ENCODE peak calls at places on chromosome 19, in seven cellular contexts. B is AG04450, N is fibroblast of mammary gland, M is IMR-90, I is GM23338, Z is colonic mucosa, V is GM23248. L is an unnamed sample.
A peak's percentile ranks its signal among the peaks of the same experiment; 100 is the strongest.

GRCh38 chr19:54029930-54030490 is 33.7 kb downstream of the VSTM1 start:
- DNase-seq in B (no peak), N (peak; percentile 67), M (peak; percentile 54), I (peak; percentile 95), Z (peak; percentile 62), V (peak; percentile 71), L (peak; percentile 28)

GRCh38 chr19:55673465-55673864 is 1.6 kb upstream of the EPN1 start:
- DNase-seq in B (no peak), N (no peak), M (no peak), I (no peak), Z (no peak), V (no peak), L (no peak)

GRCh38 chr19:21128901-21129698 is 12.7 kb upstream of the ZNF431 start:
- DNase-seq in B (no peak), N (no peak), M (no peak), I (no peak), Z (no peak), V (no peak), L (no peak)

GRCh38 chr19:39590265-39590664 is 12.1 kb upstream of the LGALS13 start:
- DNase-seq in B (no peak), N (peak; percentile 4), M (peak; percentile 5), I (peak; percentile 61), Z (no peak), V (peak; percentile 3), L (no peak)

GRCh38 chr19:29843180-29844051 is 31.6 kb downstream of the CCNE1 start:
- DNase-seq in B (no peak), N (peak; percentile 38), M (no peak), I (peak; percentile 60), Z (peak; percentile 49), V (peak; percentile 40), L (no peak)

GRCh38 chr19:34350161-34350561 is 14.8 kb upstream of the GPI start:
- DNase-seq in B (no peak), N (peak; percentile 36), M (peak; percentile 43), I (no peak), Z (no peak), V (peak; percentile 63), L (no peak)

GRCh38 chr19:28168557-28168956 is 1044.4 kb downstream of the UQCRFS1 start:
- DNase-seq in B (no peak), N (no peak), M (no peak), I (peak; percentile 79), Z (no peak), V (no peak), L (no peak)

GRCh38 chr19:54114340-54114826 is 1.1 kb downstream of the TFPT start:
- DNase-seq in B (no peak), N (peak; percentile 38), M (peak; percentile 18), I (peak; percentile 64), Z (peak; percentile 53), V (peak; percentile 75), L (no peak)

GRCh38 chr19:16373079-16373478 is 48.5 kb downstream of the KLF2 start:
- DNase-seq in B (no peak), N (no peak), M (no peak), I (no peak), Z (no peak), V (no peak), L (no peak)

GRCh38 chr19:55552206-55552605 is 6.9 kb upstream of the SBK3 start:
- DNase-seq in B (no peak), N (no peak), M (no peak), I (no peak), Z (no peak), V (no peak), L (peak; percentile 16)

GRCh38 chr19:17743874-17744273 is 7.4 kb upstream of the FCHO1 start:
- DNase-seq in B (no peak), N (peak; percentile 56), M (peak; percentile 63), I (no peak), Z (no peak), V (peak; percentile 65), L (peak; percentile 30)

GRCh38 chr19:5436101-5436947 is 18.9 kb upstream of the ZNRF4 start:
- DNase-seq in B (peak; percentile 55), N (peak; percentile 16), M (peak; percentile 73), I (peak; percentile 96), Z (no peak), V (peak; percentile 90), L (no peak)

GRCh38 chr19:35167251-35168119 is 12.9 kb downstream of the FXYD5 start:
- DNase-seq in B (no peak), N (no peak), M (no peak), I (no peak), Z (no peak), V (no peak), L (no peak)

GRCh38 chr19:18143902-18144301 is 9.1 kb upstream of the PIK3R2 start:
- DNase-seq in B (no peak), N (no peak), M (no peak), I (no peak), Z (no peak), V (no peak), L (no peak)

GRCh38 chr19:50898018-50898417 is 13.2 kb downstream of the KLK4 start:
- DNase-seq in B (no peak), N (no peak), M (no peak), I (no peak), Z (no peak), V (no peak), L (no peak)

GRCh38 chr19:47613165-47614146 is 4.5 kb downstream of the BICRA start:
- DNase-seq in B (peak; percentile 41), N (peak; percentile 72), M (peak; percentile 70), I (peak; percentile 94), Z (no peak), V (peak; percentile 88), L (no peak)

GRCh38 chr19:33736158-33736557 is 60.5 kb upstream of the KCTD15 start:
- DNase-seq in B (no peak), N (no peak), M (no peak), I (peak; percentile 26), Z (no peak), V (no peak), L (no peak)

GRCh38 chr19:9865732-9866627 is 30.9 kb downstream of the PIN1 start:
- DNase-seq in B (no peak), N (no peak), M (no peak), I (peak; percentile 68), Z (no peak), V (no peak), L (no peak)

GRCh38 chr19:14440049-14440448 is 6.9 kb downstream of the PKN1 start:
- DNase-seq in B (no peak), N (no peak), M (no peak), I (peak; percentile 35), Z (peak; percentile 71), V (no peak), L (no peak)
- H3K4me3 ChIP-seq in B (no peak overlapping the region), N (no peak overlapping the region), M (no peak overlapping the region), I (no peak overlapping the region), Z (peak overlapping the region; percentile 19), V (no peak overlapping the region), L (no peak overlapping the region)

DNA sequence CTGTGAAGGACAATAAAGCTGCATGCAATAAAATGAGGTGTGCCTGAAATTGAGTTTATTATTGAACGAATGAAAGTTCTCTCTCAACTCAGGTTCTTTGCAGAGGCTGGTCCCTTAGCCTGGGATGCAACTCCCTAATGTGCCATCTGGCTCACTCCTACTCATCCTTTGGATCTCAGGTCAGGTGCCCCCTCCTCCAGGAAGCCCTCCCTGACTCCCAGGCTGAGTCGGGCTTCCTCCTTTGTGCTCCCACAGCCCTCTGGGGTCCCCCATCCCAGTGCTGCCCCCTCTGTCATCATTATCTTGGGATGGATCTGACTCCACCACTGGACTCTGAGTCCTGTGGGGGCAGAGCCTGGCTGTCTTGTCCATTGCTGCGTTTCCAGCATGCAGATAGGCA is 2.7 kb upstream of the IRGC start:
- DNase-seq in B (no peak), N (no peak), M (no peak), I (no peak), Z (no peak), V (no peak), L (no peak)
- H3K4me3 ChIP-seq in B (no peak overlapping the region), N (no peak overlapping the region), M (no peak overlapping the region), I (no peak overlapping the region), Z (no peak overlapping the region), V (no peak overlapping the region), L (no peak overlapping the region)

GRCh38 chr19:36246006-36246391 is 31.1 kb downstream of the ZNF146 start:
- DNase-seq in B (no peak), N (peak; percentile 26), M (no peak), I (no peak), Z (no peak), V (peak; percentile 33), L (peak; percentile 19)

GRCh38 chr19:36244066-36244465 is 29.2 kb downstream of the ZNF146 start:
- DNase-seq in B (no peak), N (no peak), M (no peak), I (peak; percentile 79), Z (no peak), V (no peak), L (no peak)

GRCh38 chr19:36245210-36246005 is 30.5 kb downstream of the ZNF146 start:
- DNase-seq in B (no peak), N (no peak), M (no peak), I (peak; percentile 97), Z (no peak), V (peak; percentile 38), L (no peak)
- H3K4me3 ChIP-seq in B (peak overlapping the region; percentile 45), N (peak overlapping the region; percentile 22), M (peak overlapping the region; percentile 38), I (peak overlapping the region; percentile 49), Z (no peak overlapping the region), V (peak overlapping the region; percentile 67), L (no peak overlapping the region)

GRCh38 chr19:3722443-3723109 is 14.4 kb downstream of the TJP3 start:
- DNase-seq in B (no peak), N (no peak), M (no peak), I (peak; percentile 94), Z (peak; percentile 84), V (no peak), L (no peak)
- H3K4me3 ChIP-seq in B (no peak overlapping the region), N (no peak overlapping the region), M (no peak overlapping the region), I (peak overlapping the region; percentile 83), Z (peak overlapping the region; percentile 45), V (no peak overlapping the region), L (no peak overlapping the region)

GRCh38 chr19:3098515-3099346 is 4.6 kb downstream of the GNA11 start:
- DNase-seq in B (no peak), N (peak; percentile 30), M (peak; percentile 23), I (no peak), Z (peak; percentile 61), V (peak; percentile 75), L (peak; percentile 46)
- H3K4me3 ChIP-seq in B (peak overlapping the region; percentile 41), N (peak overlapping the region; percentile 80), M (peak overlapping the region; percentile 4), I (no peak overlapping the region), Z (peak overlapping the region; percentile 96), V (peak overlapping the region; percentile 63), L (peak overlapping the region; percentile 36)

DNA sequence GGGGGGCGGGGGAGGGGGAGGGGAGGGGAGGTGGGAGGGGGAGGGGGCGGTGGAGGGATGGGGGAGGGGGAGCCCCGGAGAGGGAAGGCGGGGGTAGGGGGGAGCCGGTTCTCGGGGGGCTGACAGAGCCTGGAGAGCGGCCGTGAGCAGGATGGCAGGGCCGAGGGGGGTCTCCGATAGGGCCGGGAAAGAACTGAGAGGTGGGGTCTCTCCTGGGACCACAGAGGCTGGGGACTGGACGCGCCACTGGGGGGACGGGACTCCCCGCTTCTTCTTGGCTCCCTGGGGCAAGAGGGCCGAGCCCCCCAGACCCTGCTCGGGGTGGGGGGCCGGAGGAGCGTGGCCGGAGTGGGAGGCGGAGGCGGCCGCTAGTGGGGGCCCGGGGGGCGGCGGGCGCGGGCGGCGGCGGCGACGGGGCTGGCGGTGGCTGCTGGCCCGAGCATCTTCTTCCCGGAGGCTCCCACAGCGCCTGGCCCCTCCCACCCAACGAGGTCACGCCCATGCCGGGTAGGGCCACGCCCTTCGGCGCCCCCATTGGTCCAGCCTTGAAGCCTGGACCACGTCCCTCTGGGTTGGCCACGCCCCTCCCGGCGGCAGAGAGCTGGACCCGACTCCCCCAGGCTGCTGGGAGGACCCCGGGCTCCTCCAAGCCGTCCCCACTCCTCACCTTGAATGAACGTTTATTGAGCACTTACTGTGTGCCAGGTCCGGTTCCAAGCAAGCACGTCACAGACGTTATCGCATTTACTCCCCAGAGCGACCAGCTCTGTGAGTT is at the start of gene NOVA2:
- DNase-seq in B (no peak), N (peak; percentile 51), M (peak; percentile 36), I (peak; percentile 96), Z (peak; percentile 33), V (peak; percentile 62), L (peak; percentile 47)
- H3K4me3 ChIP-seq in B (peak within 1 kb of the TSS; percentile 29), N (no peak within 1 kb of the TSS), M (peak within 1 kb of the TSS; percentile 31), I (peak within 1 kb of the TSS; percentile 72), Z (no peak within 1 kb of the TSS), V (no peak within 1 kb of the TSS), L (no peak within 1 kb of the TSS)